ENCODE peak calls at places on chromosomes 6 and 20, in seven cellular contexts. One of them, this sample, is unnamed.

GRCh38 chr6:164870175-164870574 is 439.2 kb downstream of the C6orf118 start:
- DNase-seq in ovary: no peak
- DNase-seq in transverse colon: no peak
- DNase-seq in tibial nerve: no peak
- DNase-seq in sigmoid colon: no peak
- DNase-seq in A549: no peak
- DNase-seq in K562: no peak
- DNase-seq in this sample: no peak

GRCh38 chr6:33164176-33164575 is 28.1 kb downstream of the COL11A2 start:
- DNase-seq in ovary: no peak
- DNase-seq in transverse colon: no peak
- DNase-seq in tibial nerve: no peak
- DNase-seq in sigmoid colon: no peak
- DNase-seq in A549: no peak
- DNase-seq in K562: no peak
- DNase-seq in this sample: no peak

GRCh38 chr6:149153100-149153499 is 164.4 kb upstream of the TAB2 start:
- DNase-seq in ovary: no peak
- DNase-seq in transverse colon: no peak
- DNase-seq in tibial nerve: no peak
- DNase-seq in sigmoid colon: no peak
- DNase-seq in A549: no peak
- DNase-seq in K562: no peak
- DNase-seq in this sample: no peak

GRCh38 chr6:139927742-139928305 is 553.4 kb upstream of the CITED2 start:
- DNase-seq in ovary: no peak
- DNase-seq in transverse colon: no peak
- DNase-seq in tibial nerve: no peak
- DNase-seq in sigmoid colon: no peak
- DNase-seq in A549: no peak
- DNase-seq in K562: peak; percentile 55
- DNase-seq in this sample: no peak

GRCh38 chr20:59173938-59174496 is 10.4 kb downstream of the ZNF831 start:
- DNase-seq in ovary: no peak
- DNase-seq in transverse colon: no peak
- DNase-seq in tibial nerve: no peak
- DNase-seq in sigmoid colon: no peak
- DNase-seq in A549: no peak
- DNase-seq in K562: no peak
- DNase-seq in this sample: no peak

GRCh38 chr20:61690150-61690549 is 375.5 kb downstream of the TAF4 start:
- DNase-seq in ovary: no peak
- DNase-seq in transverse colon: no peak
- DNase-seq in tibial nerve: no peak
- DNase-seq in sigmoid colon: no peak
- DNase-seq in A549: no peak
- DNase-seq in K562: no peak
- DNase-seq in this sample: no peak

GRCh38 chr6:79544939-79545450 is 7.8 kb upstream of the LCA5 start:
- DNase-seq in ovary: peak; percentile 74
- DNase-seq in transverse colon: peak; percentile 53
- DNase-seq in tibial nerve: no peak
- DNase-seq in sigmoid colon: peak; percentile 88
- DNase-seq in A549: peak; percentile 96
- DNase-seq in K562: peak; percentile 96
- DNase-seq in this sample: peak; percentile 31

GRCh38 chr6:11824986-11825385 is 46.4 kb upstream of the ADTRP start:
- DNase-seq in ovary: no peak
- DNase-seq in transverse colon: no peak
- DNase-seq in tibial nerve: no peak
- DNase-seq in sigmoid colon: no peak
- DNase-seq in A549: no peak
- DNase-seq in K562: no peak
- DNase-seq in this sample: no peak

GRCh38 chr6:104995989-104996617 is 39.2 kb downstream of the LIN28B start:
- DNase-seq in ovary: no peak
- DNase-seq in transverse colon: no peak
- DNase-seq in tibial nerve: no peak
- DNase-seq in sigmoid colon: peak; percentile 67
- DNase-seq in A549: peak; percentile 11
- DNase-seq in K562: peak; percentile 44
- DNase-seq in this sample: no peak

GRCh38 chr6:169160855-169161560 is 92.6 kb downstream of the THBS2 start:
- DNase-seq in ovary: no peak
- DNase-seq in transverse colon: no peak
- DNase-seq in tibial nerve: no peak
- DNase-seq in sigmoid colon: no peak
- DNase-seq in A549: no peak
- DNase-seq in K562: no peak
- DNase-seq in this sample: no peak

GRCh38 chr20:47670913-47671312 is 114.4 kb downstream of the SULF2 start:
- DNase-seq in ovary: no peak
- DNase-seq in transverse colon: no peak
- DNase-seq in tibial nerve: no peak
- DNase-seq in sigmoid colon: no peak
- DNase-seq in A549: no peak
- DNase-seq in K562: no peak
- DNase-seq in this sample: no peak

GRCh38 chr6:82142524-82142923 is 105.0 kb downstream of the IBTK start:
- DNase-seq in ovary: no peak
- DNase-seq in transverse colon: no peak
- DNase-seq in tibial nerve: no peak
- DNase-seq in sigmoid colon: no peak
- DNase-seq in A549: no peak
- DNase-seq in K562: no peak
- DNase-seq in this sample: no peak

GRCh38 chr6:82144007-82144851 is 103.3 kb downstream of the IBTK start:
- DNase-seq in ovary: peak; percentile 21
- DNase-seq in transverse colon: peak; percentile 7
- DNase-seq in tibial nerve: no peak
- DNase-seq in sigmoid colon: no peak
- DNase-seq in A549: peak; percentile 88
- DNase-seq in K562: peak; percentile 6
- DNase-seq in this sample: no peak

GRCh38 chr6:82145926-82146452 is 101.6 kb downstream of the IBTK start:
- DNase-seq in ovary: no peak
- DNase-seq in transverse colon: no peak
- DNase-seq in tibial nerve: no peak
- DNase-seq in sigmoid colon: no peak
- DNase-seq in A549: no peak
- DNase-seq in K562: no peak
- DNase-seq in this sample: no peak

GRCh38 chr6:82143041-82143481 is 104.5 kb downstream of the IBTK start:
- DNase-seq in ovary: no peak
- DNase-seq in transverse colon: no peak
- DNase-seq in tibial nerve: no peak
- DNase-seq in sigmoid colon: no peak
- DNase-seq in A549: no peak
- DNase-seq in K562: no peak
- DNase-seq in this sample: no peak

DNA sequence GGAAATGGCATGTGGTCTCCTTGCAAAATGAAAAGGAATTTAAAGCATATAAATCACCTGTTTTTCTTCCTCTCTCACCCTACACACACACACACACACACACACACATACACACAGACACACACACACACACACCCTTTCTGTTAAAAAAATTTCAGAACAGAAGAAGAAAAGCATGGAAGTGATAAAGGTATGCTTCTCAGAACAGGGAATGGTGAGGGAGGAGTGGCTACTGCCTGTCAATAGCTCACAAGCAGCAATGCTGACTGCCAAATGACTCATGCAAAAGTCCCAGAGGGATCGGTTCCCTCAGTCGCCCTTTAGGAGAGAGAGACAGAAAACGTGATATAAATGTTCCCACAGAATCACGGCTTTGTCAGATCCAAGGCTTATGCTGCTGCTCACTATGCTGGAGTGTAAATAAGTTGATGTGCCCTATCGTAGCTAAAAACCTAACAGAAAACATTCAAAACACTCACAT is 102.7 kb downstream of the IBTK start:
- DNase-seq in ovary: peak; percentile 36
- DNase-seq in transverse colon: peak; percentile 21
- DNase-seq in tibial nerve: peak; percentile 37
- DNase-seq in sigmoid colon: no peak
- DNase-seq in A549: peak; percentile 76
- DNase-seq in K562: peak; percentile 4
- DNase-seq in this sample: peak; percentile 37
- TF ChIP-seq EP300 in ovary: no peak
- TF ChIP-seq EP300 in transverse colon: no peak
- TF ChIP-seq EP300 in tibial nerve: peak; percentile 63
- TF ChIP-seq EP300 in sigmoid colon: no peak
- TF ChIP-seq EP300 in A549: no peak
- TF ChIP-seq EP300 in K562: no peak
- TF ChIP-seq EP300 in this sample: no peak

GRCh38 chr20:327946-328563 is 2.7 kb downstream of the SOX12 start:
- DNase-seq in ovary: no peak
- DNase-seq in transverse colon: no peak
- DNase-seq in tibial nerve: no peak
- DNase-seq in sigmoid colon: no peak
- DNase-seq in A549: no peak
- DNase-seq in K562: peak; percentile 23
- DNase-seq in this sample: no peak

GRCh38 chr20:328596-329324 is 3.4 kb downstream of the SOX12 start:
- DNase-seq in ovary: no peak
- DNase-seq in transverse colon: no peak
- DNase-seq in tibial nerve: no peak
- DNase-seq in sigmoid colon: no peak
- DNase-seq in A549: no peak
- DNase-seq in K562: peak; percentile 16
- DNase-seq in this sample: no peak

GRCh38 chr20:329325-329695 is 4.0 kb downstream of the SOX12 start:
- DNase-seq in ovary: no peak
- DNase-seq in transverse colon: no peak
- DNase-seq in tibial nerve: no peak
- DNase-seq in sigmoid colon: no peak
- DNase-seq in A549: no peak
- DNase-seq in K562: no peak
- DNase-seq in this sample: no peak

GRCh38 chr20:329851-330232 is 4.5 kb downstream of the SOX12 start:
- DNase-seq in ovary: no peak
- DNase-seq in transverse colon: peak; percentile 18
- DNase-seq in tibial nerve: no peak
- DNase-seq in sigmoid colon: no peak
- DNase-seq in A549: no peak
- DNase-seq in K562: no peak
- DNase-seq in this sample: no peak

GRCh38 chr20:330233-331149 is 5.1 kb downstream of the SOX12 start:
- DNase-seq in ovary: peak; percentile 71
- DNase-seq in transverse colon: no peak
- DNase-seq in tibial nerve: no peak
- DNase-seq in sigmoid colon: peak; percentile 78
- DNase-seq in A549: peak; percentile 79
- DNase-seq in K562: peak; percentile 78
- DNase-seq in this sample: peak; percentile 49
- TF ChIP-seq POLR2A in ovary: no peak
- TF ChIP-seq POLR2A in transverse colon: no peak
- TF ChIP-seq POLR2A in tibial nerve: no peak
- TF ChIP-seq POLR2A in sigmoid colon: no peak
- TF ChIP-seq POLR2A in A549: no peak
- TF ChIP-seq POLR2A in K562: no peak
- TF ChIP-seq POLR2A in this sample: no peak

DNA sequence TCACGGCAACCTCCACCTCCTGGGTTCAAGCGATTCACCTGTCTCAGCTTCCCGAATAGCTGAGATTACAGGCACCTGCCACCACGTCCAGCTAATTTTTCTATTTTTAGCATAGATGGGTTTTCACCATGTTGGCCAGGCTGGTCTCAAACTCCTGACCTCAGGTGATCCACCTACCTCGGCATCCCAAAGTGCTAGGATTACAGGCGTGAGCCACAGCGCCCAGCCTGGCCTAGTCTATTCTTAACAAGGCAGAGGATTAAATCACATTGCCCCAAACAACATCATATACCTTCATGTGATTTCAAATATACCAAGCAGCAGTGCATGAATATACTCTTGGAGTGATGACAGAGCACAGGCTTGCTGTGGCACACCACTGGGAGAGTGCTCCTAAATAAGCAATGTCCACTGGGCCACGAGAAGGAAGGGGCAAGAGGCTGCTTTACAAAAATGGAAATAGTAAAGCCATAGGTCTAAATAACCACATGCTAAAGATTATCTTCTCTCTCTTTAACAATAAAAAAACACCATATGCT is 76.6 kb upstream of the TULP1 start:
- DNase-seq in ovary: no peak
- DNase-seq in transverse colon: no peak
- DNase-seq in tibial nerve: no peak
- DNase-seq in sigmoid colon: no peak
- DNase-seq in A549: no peak
- DNase-seq in K562: no peak
- DNase-seq in this sample: no peak
- H3K27ac ChIP-seq in ovary: peak overlapping the region; percentile 83
- H3K27ac ChIP-seq in transverse colon: peak overlapping the region; percentile 74
- H3K27ac ChIP-seq in tibial nerve: peak overlapping the region; percentile 96
- H3K27ac ChIP-seq in sigmoid colon: peak overlapping the region; percentile 94
- H3K27ac ChIP-seq in A549: peak overlapping the region; percentile 61
- H3K27ac ChIP-seq in K562: no peak overlapping the region
- H3K27ac ChIP-seq in this sample: peak overlapping the region; percentile 86

DNA sequence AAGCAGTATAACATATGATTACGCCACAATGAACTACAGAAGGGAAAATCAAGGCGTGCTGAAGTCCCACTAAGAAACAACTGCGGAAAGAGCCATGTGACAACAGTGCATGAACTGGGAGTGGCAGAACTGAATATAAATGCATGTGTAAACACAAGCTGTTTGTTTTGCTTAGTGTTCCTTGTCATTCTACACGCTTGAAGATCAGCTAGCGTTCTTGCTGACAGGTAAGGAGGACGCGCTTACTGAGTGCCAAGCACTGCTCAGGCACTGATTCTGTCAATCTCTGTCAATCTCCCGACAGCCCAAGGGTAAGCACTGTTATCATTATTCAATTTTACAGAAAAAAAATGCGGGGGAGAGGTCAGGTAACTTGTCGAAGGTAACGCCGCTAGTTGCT is 483 bp upstream of the TBP start:
- DNase-seq in ovary: peak; percentile 28
- DNase-seq in transverse colon: no peak
- DNase-seq in tibial nerve: no peak
- DNase-seq in sigmoid colon: no peak
- DNase-seq in A549: no peak
- DNase-seq in K562: no peak
- DNase-seq in this sample: peak; percentile 32
- TF ChIP-seq EP300 in ovary: no peak
- TF ChIP-seq EP300 in transverse colon: no peak
- TF ChIP-seq EP300 in tibial nerve: no peak
- TF ChIP-seq EP300 in sigmoid colon: no peak
- TF ChIP-seq EP300 in A549: no peak
- TF ChIP-seq EP300 in K562: no peak
- TF ChIP-seq EP300 in this sample: no peak

GRCh38 chr6:52881662-52881995 is 27.9 kb downstream of the GSTA3 start:
- DNase-seq in ovary: no peak
- DNase-seq in transverse colon: no peak
- DNase-seq in tibial nerve: no peak
- DNase-seq in sigmoid colon: no peak
- DNase-seq in A549: no peak
- DNase-seq in K562: no peak
- DNase-seq in this sample: no peak
- TF ChIP-seq POLR2A in ovary: no peak
- TF ChIP-seq POLR2A in transverse colon: no peak
- TF ChIP-seq POLR2A in tibial nerve: no peak
- TF ChIP-seq POLR2A in sigmoid colon: no peak
- TF ChIP-seq POLR2A in A549: no peak
- TF ChIP-seq POLR2A in K562: no peak
- TF ChIP-seq POLR2A in this sample: no peak

GRCh38 chr20:51492167-51493092 is 50.1 kb downstream of the NFATC2 start:
- DNase-seq in ovary: peak; percentile 86
- DNase-seq in transverse colon: no peak
- DNase-seq in tibial nerve: no peak
- DNase-seq in sigmoid colon: no peak
- DNase-seq in A549: no peak
- DNase-seq in K562: peak; percentile 93
- DNase-seq in this sample: peak; percentile 85
- H3K27ac ChIP-seq in ovary: no peak overlapping the region
- H3K27ac ChIP-seq in transverse colon: peak overlapping the region; percentile 36
- H3K27ac ChIP-seq in tibial nerve: peak overlapping the region; percentile 55
- H3K27ac ChIP-seq in sigmoid colon: no peak overlapping the region
- H3K27ac ChIP-seq in A549: no peak overlapping the region
- H3K27ac ChIP-seq in K562: peak overlapping the region; percentile 94
- H3K27ac ChIP-seq in this sample: peak overlapping the region; percentile 42